ENCODE peak calls at places on chromosomes 11 and 22, in eight cellular contexts. P is GM12865, N is uterus, C is hepatocyte, V is transverse colon, Q is endothelial cell, M is A549, W is heart left ventricle. S is an unnamed sample.

GRCh38 chr22:46078241-46079092 is 71.9 kb upstream of the PPARA start:
- DNase-seq in P (no peak), N (peak), C (no peak), V (peak), Q (no peak), M (no peak), W (peak), S (peak)

GRCh38 chr11:13761712-13762111 is 93.2 kb downstream of the FAR1 start:
- DNase-seq in P (no peak), N (no peak), C (no peak), V (no peak), Q (no peak), M (no peak), W (no peak), S (no peak)

GRCh38 chr22:27809226-27809625 is 7.7 kb upstream of the MN1 start:
- DNase-seq in P (no peak), N (no peak), C (no peak), V (no peak), Q (no peak), M (no peak), W (no peak), S (no peak)

GRCh38 chr11:92436026-92436425 is 211.4 kb downstream of the FAT3 start:
- DNase-seq in P (no peak), N (no peak), C (no peak), V (no peak), Q (no peak), M (no peak), W (no peak), S (no peak)

GRCh38 chr11:22512457-22512856 is 113.2 kb downstream of the FANCF start:
- DNase-seq in P (no peak), N (no peak), C (no peak), V (no peak), Q (no peak), M (no peak), W (no peak), S (no peak)

GRCh38 chr22:44304354-44304753 is 8.4 kb downstream of the SHISAL1 start:
- DNase-seq in P (no peak), N (peak), C (no peak), V (no peak), Q (no peak), M (no peak), W (no peak), S (no peak)

GRCh38 chr11:113106507-113106906 is 145.3 kb downstream of the NCAM1 start:
- DNase-seq in P (no peak), N (no peak), C (no peak), V (no peak), Q (no peak), M (no peak), W (no peak), S (no peak)

GRCh38 chr11:27481992-27482391 is 9.4 kb upstream of the LGR4 start:
- DNase-seq in P (no peak), N (no peak), C (no peak), V (no peak), Q (no peak), M (no peak), W (no peak), S (no peak)

GRCh38 chr11:104891135-104891534 is 7.1 kb downstream of the CASP12 start:
- DNase-seq in P (no peak), N (no peak), C (no peak), V (no peak), Q (no peak), M (no peak), W (no peak), S (no peak)
- TF ChIP-seq CTCF in P (no peak), N (no peak), C (no peak), V (no peak), Q (no peak), M (no peak), W (no peak), S (no peak)

GRCh38 chr22:39252461-39253391 is 7.9 kb upstream of the PDGFB start:
- DNase-seq in P (no peak), N (no peak), C (no peak), V (no peak), Q (no peak), M (no peak), W (no peak), S (no peak)

GRCh38 chr22:39254789-39255298 is 10.1 kb upstream of the PDGFB start:
- DNase-seq in P (peak), N (no peak), C (no peak), V (no peak), Q (no peak), M (no peak), W (peak), S (no peak)

GRCh38 chr22:39251762-39252460 is 7.1 kb upstream of the PDGFB start:
- DNase-seq in P (no peak), N (no peak), C (no peak), V (no peak), Q (no peak), M (no peak), W (no peak), S (no peak)

GRCh38 chr22:39254122-39254521 is 9.3 kb upstream of the PDGFB start:
- DNase-seq in P (no peak), N (no peak), C (no peak), V (no peak), Q (no peak), M (no peak), W (no peak), S (no peak)

DNA sequence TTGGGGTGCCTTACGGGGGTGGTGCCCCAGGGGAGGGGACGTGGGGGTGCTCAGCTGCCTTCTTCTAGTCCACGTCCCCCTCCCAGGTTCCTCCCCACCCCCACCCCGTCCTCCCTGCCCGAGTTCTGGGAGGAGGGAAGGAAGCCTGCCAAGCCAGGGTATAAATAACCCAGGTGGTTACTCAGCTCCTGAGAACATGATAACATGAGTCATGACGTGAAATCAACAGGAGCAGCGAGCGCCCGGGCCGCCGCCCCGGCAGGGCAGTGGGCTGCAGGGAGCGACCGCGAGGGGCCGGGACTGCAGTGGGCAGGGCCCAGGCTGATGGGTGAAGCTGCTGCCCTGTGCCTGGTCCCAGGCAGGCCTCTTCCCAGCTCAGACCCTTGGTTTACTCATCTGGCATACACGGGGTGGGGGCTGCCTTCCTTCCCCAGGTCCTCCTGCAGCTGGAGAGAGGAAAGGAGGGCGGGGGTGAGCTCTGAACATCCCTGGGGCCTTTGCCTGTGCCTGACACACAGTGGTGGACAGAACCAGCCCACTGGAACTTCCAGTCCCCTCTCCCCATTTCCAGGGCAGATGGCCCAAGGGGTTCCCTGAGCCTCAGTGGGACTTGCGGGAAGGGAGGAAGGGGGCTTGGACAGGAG is 8.8 kb upstream of the PDGFB start:
- DNase-seq in P (peak), N (peak), C (peak), V (peak), Q (no peak), M (peak), W (peak), S (no peak)
- TF ChIP-seq CTCF in P (no peak), N (no peak), C (no peak), V (no peak), Q (no peak), M (no peak), W (no peak), S (no peak)

DNA sequence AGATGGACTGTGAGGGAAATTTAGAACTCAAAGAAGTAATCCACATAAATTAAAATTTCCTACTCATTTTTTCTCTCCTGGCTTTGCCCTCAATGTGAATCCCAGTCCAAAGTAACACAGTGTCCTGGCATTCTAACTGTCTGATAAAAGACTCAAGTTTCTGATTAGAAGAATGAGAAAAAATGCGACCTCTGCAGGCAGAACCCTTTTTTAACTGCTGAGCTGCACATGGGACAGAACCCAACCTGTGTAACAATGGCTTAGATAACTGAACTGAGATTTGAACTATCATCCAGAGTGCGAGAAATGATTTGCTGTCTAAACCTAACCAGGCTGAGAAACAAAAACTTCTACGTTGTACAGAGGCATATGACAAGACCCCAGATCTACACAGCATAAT is 385.6 kb upstream of the LRRC4C start:
- DNase-seq in P (no peak), N (no peak), C (no peak), V (no peak), Q (no peak), M (no peak), W (no peak), S (no peak)
- TF ChIP-seq CTCF in P (no peak), N (no peak), C (no peak), V (no peak), Q (no peak), M (no peak), W (no peak), S (no peak)

DNA sequence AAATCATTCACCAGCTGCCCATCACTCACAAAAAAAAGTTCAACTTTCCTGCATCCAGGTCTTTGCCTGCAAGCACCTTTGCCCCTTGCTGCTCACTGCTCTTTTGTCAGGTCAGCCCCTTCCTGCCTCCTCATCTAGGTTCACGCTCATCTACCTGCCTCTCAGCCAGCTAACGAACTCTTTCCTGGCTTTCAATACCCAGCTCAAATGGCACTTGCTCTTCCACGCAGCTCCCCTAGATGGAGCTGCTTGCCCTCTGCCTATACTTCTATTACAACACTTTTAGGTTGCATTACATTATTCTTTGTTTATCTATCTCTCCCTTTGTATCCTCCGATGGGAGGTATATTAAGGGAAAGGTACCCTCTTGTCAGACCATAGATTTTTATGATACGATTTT is 78.9 kb upstream of the TBCEL start:
- DNase-seq in P (no peak), N (no peak), C (no peak), V (no peak), Q (no peak), M (no peak), W (no peak), S (no peak)
- TF ChIP-seq CTCF in P (no peak), N (no peak), C (no peak), V (no peak), Q (no peak), M (no peak), W (no peak), S (no peak)

GRCh38 chr11:4105916-4106315 is 11.3 kb downstream of the RRM1 start:
- DNase-seq in P (no peak), N (no peak), C (no peak), V (no peak), Q (no peak), M (no peak), W (no peak), S (no peak)
- TF ChIP-seq CTCF in P (no peak), N (no peak), C (no peak), V (no peak), Q (no peak), M (no peak), W (no peak), S (no peak)

GRCh38 chr11:42049650-42050049 is 590.2 kb upstream of the LRRC4C start:
- DNase-seq in P (no peak), N (no peak), C (no peak), V (no peak), Q (no peak), M (no peak), W (no peak), S (no peak)
- TF ChIP-seq CTCF in P (no peak), N (no peak), C (no peak), V (no peak), Q (no peak), M (no peak), W (no peak), S (no peak)

S was measured in lung.